ENCODE peak calls at places on chromosomes 12 and 14, in seven cellular contexts. D is A549, B is stomach, A is sigmoid colon, Q is transverse colon, I is K562, J is HepG2. T is an unnamed sample.

GRCh38 chr12:49512541-49512940 is 26.3 kb upstream of the KCNH3 start:
- DNase-seq in D (no peak), B (no peak), A (no peak), Q (no peak), I (no peak), J (no peak), T (no peak)

GRCh38 chr14:35470775-35471174 is 63.2 kb upstream of the INSM2 start:
- DNase-seq in D (no peak), B (no peak), A (no peak), Q (no peak), I (peak; percentile 8), J (no peak), T (no peak)

GRCh38 chr12:116381744-116382455 is 104.4 kb upstream of the MED13L start:
- DNase-seq in D (peak; percentile 95), B (no peak), A (no peak), Q (no peak), I (no peak), J (no peak), T (no peak)

GRCh38 chr14:65168840-65169239 is 66.5 kb upstream of the MAX start:
- DNase-seq in D (no peak), B (no peak), A (no peak), Q (no peak), I (no peak), J (no peak), T (no peak)

GRCh38 chr12:95022477-95022876 is 19.0 kb upstream of the NDUFA12 start:
- DNase-seq in D (no peak), B (no peak), A (no peak), Q (no peak), I (no peak), J (no peak), T (no peak)

GRCh38 chr14:87643005-87643404 is 350.0 kb downstream of the GALC start:
- DNase-seq in D (no peak), B (no peak), A (peak; percentile 68), Q (no peak), I (no peak), J (no peak), T (peak; percentile 47)

GRCh38 chr12:13339091-13339490 is 142.6 kb downstream of the EMP1 start:
- DNase-seq in D (no peak), B (no peak), A (no peak), Q (no peak), I (no peak), J (no peak), T (no peak)

GRCh38 chr14:46940600-46940999 is 289.0 kb upstream of the RPL10L start:
- DNase-seq in D (no peak), B (no peak), A (no peak), Q (no peak), I (no peak), J (no peak), T (no peak)

GRCh38 chr12:65525501-65526141 is 247.1 kb downstream of the MSRB3 start:
- DNase-seq in D (no peak), B (no peak), A (no peak), Q (no peak), I (no peak), J (no peak), T (no peak)

GRCh38 chr12:53677612-53678133 is 1.8 kb upstream of the ATP5MC2 start:
- DNase-seq in D (no peak), B (no peak), A (no peak), Q (no peak), I (no peak), J (no peak), T (no peak)

GRCh38 chr14:67916430-67916829 is 96.9 kb downstream of the RAD51B start:
- DNase-seq in D (no peak), B (no peak), A (no peak), Q (no peak), I (no peak), J (no peak), T (no peak)

GRCh38 chr12:103046154-103046553 is 88.7 kb downstream of the ASCL1 start:
- DNase-seq in D (no peak), B (no peak), A (no peak), Q (no peak), I (no peak), J (no peak), T (no peak)

GRCh38 chr14:87756661-87757060 is 236.3 kb downstream of the GALC start:
- DNase-seq in D (no peak), B (no peak), A (no peak), Q (no peak), I (no peak), J (no peak), T (no peak)

GRCh38 chr14:88934231-88934898 is 109.9 kb downstream of the TTC8 start:
- DNase-seq in D (no peak), B (no peak), A (no peak), Q (no peak), I (no peak), J (no peak), T (no peak)

GRCh38 chr12:84772281-84772680 is 140.3 kb downstream of the SLC6A15 start:
- DNase-seq in D (no peak), B (no peak), A (no peak), Q (no peak), I (no peak), J (no peak), T (no peak)

GRCh38 chr12:105706321-105706972 is 376.0 kb downstream of the C12orf75 start:
- DNase-seq in D (no peak), B (no peak), A (no peak), Q (no peak), I (no peak), J (no peak), T (no peak)

GRCh38 chr12:27635349-27635972 is 60.8 kb upstream of the REP15 start:
- DNase-seq in D (peak; percentile 67), B (no peak), A (no peak), Q (no peak), I (no peak), J (peak; percentile 44), T (no peak)

GRCh38 chr12:78698747-78699146 is 165.8 kb upstream of the SYT1 start:
- DNase-seq in D (peak; percentile 70), B (no peak), A (no peak), Q (no peak), I (no peak), J (no peak), T (no peak)

GRCh38 chr12:48092606-48093005 is 13.3 kb downstream of the SENP1 start:
- DNase-seq in D (no peak), B (no peak), A (no peak), Q (no peak), I (no peak), J (no peak), T (no peak)

GRCh38 chr12:41274643-41275042 is 86.5 kb downstream of the PDZRN4 start:
- DNase-seq in D (no peak), B (no peak), A (no peak), Q (no peak), I (no peak), J (no peak), T (no peak)

GRCh38 chr12:96687719-96688118 is 198.3 kb downstream of the CFAP54 start:
- DNase-seq in D (no peak), B (no peak), A (no peak), Q (no peak), I (no peak), J (no peak), T (no peak)

GRCh38 chr14:56490379-56490778 is 89.2 kb upstream of the TMEM260 start:
- DNase-seq in D (peak; percentile 40), B (no peak), A (no peak), Q (no peak), I (no peak), J (peak; percentile 29), T (no peak)

GRCh38 chr12:29739279-29739991 is 44.3 kb downstream of the TMTC1 start:
- DNase-seq in D (no peak), B (no peak), A (no peak), Q (no peak), I (no peak), J (no peak), T (no peak)

GRCh38 chr14:52733824-52734223 is 3.9 kb downstream of the STYX start:
- DNase-seq in D (no peak), B (no peak), A (no peak), Q (no peak), I (no peak), J (no peak), T (no peak)

GRCh38 chr14:52724360-52724644 is 5.7 kb upstream of the STYX start:
- DNase-seq in D (no peak), B (no peak), A (no peak), Q (no peak), I (no peak), J (no peak), T (no peak)

GRCh38 chr14:52729925-52730707 is at the start of gene STYX:
- DNase-seq in D (peak; percentile 97), B (peak; percentile 99), A (peak; percentile 99), Q (peak; percentile 99), I (peak; percentile 84), J (peak; percentile 95), T (peak; percentile 96)

GRCh38 chr14:52730708-52731111 is 744 bp downstream of the STYX start:
- DNase-seq in D (no peak), B (no peak), A (no peak), Q (no peak), I (no peak), J (no peak), T (peak; percentile 17)

DNA sequence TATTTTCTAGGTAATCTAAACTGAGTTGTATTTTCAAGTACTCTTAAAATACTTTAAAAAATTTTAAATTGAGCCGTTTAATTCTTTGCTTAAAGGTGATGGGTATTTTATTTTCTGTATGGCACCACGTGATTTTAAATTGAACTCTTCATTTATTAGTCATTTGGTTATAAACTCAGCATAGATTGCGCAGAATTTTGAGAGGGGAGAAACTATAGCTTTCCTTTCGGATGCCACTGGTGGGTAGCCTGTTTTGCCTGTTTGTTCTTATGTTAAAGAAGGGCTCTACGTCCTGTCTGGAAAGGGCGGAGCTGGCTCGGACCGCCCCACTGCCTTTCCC is 411 bp upstream of the STYX start:
- DNase-seq in D (no peak), B (no peak), A (no peak), Q (no peak), I (no peak), J (no peak), T (no peak)
- H3K4me3 ChIP-seq in D (peak overlapping the region; percentile 39), B (peak overlapping the region; percentile 83), A (peak overlapping the region; percentile 79), Q (peak overlapping the region; percentile 75), I (peak overlapping the region; percentile 99), J (peak overlapping the region; percentile 90), T (peak overlapping the region; percentile 91)

GRCh38 chr12:51270067-51270846 is at the start of gene SMAGP:
- DNase-seq in D (peak; percentile 68), B (peak; percentile 88), A (peak; percentile 69), Q (peak; percentile 89), I (peak; percentile 82), J (peak; percentile 40), T (no peak)
- TF ChIP-seq EP300 in D (no peak), B (no peak), A (no peak), Q (peak; percentile 64), I (no peak), J (no peak), T (no peak)

DNA sequence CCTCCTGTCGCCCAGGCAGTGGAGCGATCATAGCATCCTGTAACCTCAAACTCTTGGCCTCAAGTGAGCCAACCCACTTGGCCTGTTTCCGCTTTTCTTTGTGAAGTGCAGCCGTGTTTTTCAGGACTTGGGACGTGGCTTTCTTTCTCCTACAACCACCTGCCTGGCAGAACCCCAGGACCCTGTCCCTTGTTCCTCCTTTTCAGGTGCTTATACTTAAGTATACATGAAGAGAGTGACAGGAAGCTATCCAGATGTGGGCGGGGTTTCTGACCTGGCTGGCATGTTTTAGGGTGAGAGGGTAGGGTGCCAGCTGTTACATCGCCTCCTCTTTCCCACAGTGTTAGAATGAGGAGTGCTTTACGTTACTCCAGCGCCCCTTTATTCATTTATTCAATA is 684 bp downstream of the ZNF140 start:
- DNase-seq in D (no peak), B (no peak), A (no peak), Q (peak; percentile 9), I (no peak), J (no peak), T (no peak)
- H3K27ac ChIP-seq in D (peak overlapping the region; percentile 93), B (peak overlapping the region; percentile 98), A (peak overlapping the region; percentile 92), Q (peak overlapping the region; percentile 97), I (peak overlapping the region; percentile 99), J (peak overlapping the region; percentile 98), T (peak overlapping the region; percentile 96)

GRCh38 chr12:44193281-44193680 is 357.4 kb downstream of the TMEM117 start:
- DNase-seq in D (no peak), B (no peak), A (no peak), Q (no peak), I (no peak), J (no peak), T (no peak)
- H3K4me3 ChIP-seq in D (no peak overlapping the region), B (no peak overlapping the region), A (no peak overlapping the region), Q (no peak overlapping the region), I (no peak overlapping the region), J (no peak overlapping the region), T (no peak overlapping the region)